ENCODE peak calls at places on chromosomes 12 and 14, in four cellular contexts. Q, A, C and H are unnamed samples.
A peak's percentile ranks its signal among the peaks of the same experiment; 100 is the strongest.

GRCh38 chr12:106954462-106955376 is 988 bp upstream of the TMEM263 start:
- DNase-seq in Q (no peak), A (no peak), C (peak; percentile 50), H (no peak)

GRCh38 chr12:48788852-48789775 is at the start of gene ADCY6:
- DNase-seq in Q (no peak), A (peak; percentile 67), C (peak; percentile 29), H (peak; percentile 72)

GRCh38 chr12:129076466-129077325 is 223.4 kb downstream of the GLT1D1 start:
- DNase-seq in Q (no peak), A (no peak), C (no peak), H (no peak)

GRCh38 chr14:52241102-52241793 is 26.2 kb upstream of the PTGDR start:
- DNase-seq in Q (no peak), A (no peak), C (no peak), H (no peak)

GRCh38 chr14:56124296-56124695 is 6.1 kb downstream of the PELI2 start:
- DNase-seq in Q (no peak), A (no peak), C (no peak), H (no peak)

GRCh38 chr12:94982456-94982855 is 21.0 kb downstream of the NDUFA12 start:
- DNase-seq in Q (no peak), A (no peak), C (no peak), H (no peak)

GRCh38 chr12:6372403-6373003 is 2.9 kb downstream of the SCNN1A start:
- DNase-seq in Q (no peak), A (peak; percentile 91), C (no peak), H (peak; percentile 94)

GRCh38 chr12:109951751-109952150 is 44.4 kb downstream of the GIT2 start:
- DNase-seq in Q (no peak), A (no peak), C (no peak), H (no peak)

GRCh38 chr14:59098377-59098776 is 90.1 kb upstream of the DAAM1 start:
- DNase-seq in Q (no peak), A (no peak), C (no peak), H (peak; percentile 85)

GRCh38 chr12:59946635-59947034 is 350.8 kb downstream of the SLC16A7 start:
- DNase-seq in Q (no peak), A (no peak), C (no peak), H (no peak)

GRCh38 chr12:88052686-88053085 is 23.5 kb upstream of the C12orf50 start:
- DNase-seq in Q (no peak), A (peak; percentile 30), C (peak; percentile 19), H (no peak)

GRCh38 chr12:81610955-81611889 is 147.9 kb downstream of the PPFIA2 start:
- DNase-seq in Q (no peak), A (peak; percentile 28), C (no peak), H (peak; percentile 3)

GRCh38 chr12:9741726-9742125 is 8.8 kb upstream of the CLECL1 start:
- DNase-seq in Q (peak; percentile 89), A (no peak), C (no peak), H (no peak)

GRCh38 chr14:25103261-25103660 is 53.3 kb upstream of the STXBP6 start:
- DNase-seq in Q (no peak), A (no peak), C (no peak), H (no peak)

GRCh38 chr14:50955373-50956043 is 11.2 kb upstream of the PYGL start:
- DNase-seq in Q (no peak), A (peak; percentile 82), C (peak; percentile 78), H (peak; percentile 98)

GRCh38 chr12:113407931-113408585 is 4.4 kb upstream of the SDS start:
- DNase-seq in Q (no peak), A (no peak), C (no peak), H (no peak)

GRCh38 chr12:45355750-45356149 is 139.9 kb downstream of the ANO6 start:
- DNase-seq in Q (no peak), A (no peak), C (peak; percentile 29), H (peak; percentile 13)

GRCh38 chr14:68535404-68536024 is 257.4 kb downstream of the ZFP36L1 start:
- DNase-seq in Q (no peak), A (no peak), C (no peak), H (peak; percentile 75)

GRCh38 chr14:65101631-65102440 is 481 bp downstream of the MAX start:
- DNase-seq in Q (no peak), A (no peak), C (no peak), H (no peak)

GRCh38 chr14:52220924-52221802 is 46.3 kb upstream of the PTGDR start:
- DNase-seq in Q (no peak), A (no peak), C (no peak), H (no peak)

GRCh38 chr12:71004578-71004977 is 84.0 kb upstream of the PTPRR start:
- DNase-seq in Q (no peak), A (no peak), C (no peak), H (no peak)

GRCh38 chr12:109581856-109582255 is 8.3 kb downstream of the MVK start:
- DNase-seq in Q (no peak), A (no peak), C (no peak), H (no peak)

GRCh38 chr14:22547309-22547947 is 41.6 kb downstream of the DAD1 start:
- DNase-seq in Q (no peak), A (no peak), C (no peak), H (no peak)

GRCh38 chr14:89540830-89541470 is 123.9 kb upstream of the FOXN3 start:
- DNase-seq in Q (no peak), A (no peak), C (no peak), H (peak; percentile 21)

GRCh38 chr12:8622681-8623080 is 10.0 kb upstream of the AICDA start:
- DNase-seq in Q (no peak), A (no peak), C (no peak), H (no peak)

GRCh38 chr14:102226356-102227125 is 78.4 kb downstream of the MOK start:
- DNase-seq in Q (no peak), A (no peak), C (no peak), H (no peak)
- TF ChIP-seq CHD4 in Q (no peak), A (no peak), C (no peak), H (no peak)

DNA sequence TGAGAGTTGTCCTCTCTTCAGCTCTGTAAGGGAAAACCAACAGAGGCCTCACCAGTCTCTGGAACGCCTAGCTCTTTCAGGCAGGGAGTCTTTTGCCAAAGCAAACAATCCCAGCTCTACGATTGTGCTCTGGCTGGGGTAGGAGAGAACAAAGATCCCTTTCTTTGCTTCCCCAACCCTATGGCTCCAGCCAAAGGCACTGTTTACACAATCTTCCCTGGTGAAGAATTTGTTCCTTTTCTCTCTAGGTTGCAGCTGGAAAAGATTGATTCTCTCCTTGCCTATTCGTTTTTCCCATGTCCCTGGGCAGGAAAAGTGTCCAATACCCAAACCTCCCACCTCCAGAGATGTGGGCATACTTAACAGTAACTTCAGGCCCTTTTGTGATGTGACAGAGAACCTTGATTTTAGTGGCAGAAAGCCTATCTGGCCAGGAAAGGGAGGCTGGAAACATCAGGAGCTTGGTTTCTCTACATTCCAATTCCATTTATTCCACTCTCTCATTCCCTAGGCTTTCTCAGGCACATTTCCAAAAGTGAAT is 16.8 kb downstream of the ATP5MC2 start:
- DNase-seq in Q (no peak), A (peak; percentile 96), C (no peak), H (peak; percentile 25)
- TF ChIP-seq SMC3 in Q (no peak), A (peak; percentile 21), C (no peak), H (no peak)

GRCh38 chr12:52020126-52020525 is 13.4 kb downstream of the TAMALIN start:
- DNase-seq in Q (no peak), A (no peak), C (no peak), H (no peak)

GRCh38 chr12:52023976-52024688 is 17.4 kb downstream of the TAMALIN start:
- DNase-seq in Q (no peak), A (no peak), C (no peak), H (no peak)

GRCh38 chr12:52023182-52023975 is 16.6 kb downstream of the TAMALIN start:
- DNase-seq in Q (no peak), A (peak; percentile 59), C (peak; percentile 94), H (peak; percentile 95)

GRCh38 chr12:52020539-52021336 is 14.0 kb downstream of the TAMALIN start:
- DNase-seq in Q (no peak), A (peak; percentile 48), C (peak; percentile 79), H (peak; percentile 67)

DNA sequence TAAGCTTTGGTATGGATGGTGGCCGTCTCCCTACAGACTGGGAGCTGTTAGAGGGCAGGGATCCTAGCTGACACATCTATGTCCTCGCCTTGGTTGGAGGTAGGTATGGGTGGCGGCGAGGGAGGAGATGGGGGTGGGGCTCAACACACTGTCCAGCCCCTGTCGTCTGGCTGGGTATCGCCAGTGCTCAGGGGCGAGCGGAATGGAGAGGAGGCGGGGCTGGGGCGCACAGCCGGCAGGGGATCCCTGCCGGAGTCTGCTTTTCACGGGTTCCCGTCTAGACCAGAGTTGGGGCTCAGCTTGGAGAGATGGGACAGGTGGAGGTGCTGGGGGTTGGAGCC is 16.1 kb downstream of the TAMALIN start:
- DNase-seq in Q (no peak), A (peak; percentile 36), C (peak; percentile 51), H (peak; percentile 83)
- TF ChIP-seq CHD4 in Q (no peak), A (no peak), C (no peak), H (no peak)

GRCh38 chr12:97142737-97143450 is 235.8 kb downstream of the NEDD1 start:
- DNase-seq in Q (no peak), A (no peak), C (no peak), H (no peak)
- TF ChIP-seq SMC3 in Q (no peak), A (no peak), C (no peak), H (no peak)

GRCh38 chr12:14802961-14803829 is at the start of the genes C12orf60 and WBP11:
- DNase-seq in Q (peak; percentile 98), A (peak; percentile 99), C (peak; percentile 90), H (peak; percentile 99)
- TF ChIP-seq CHD4 in Q (no peak), A (no peak), C (no peak), H (no peak)

GRCh38 chr12:108017658-108018057 is 111.4 kb upstream of the WSCD2 start:
- DNase-seq in Q (no peak), A (no peak), C (no peak), H (no peak)
- TF ChIP-seq SMC3 in Q (no peak), A (no peak), C (no peak), H (no peak)

GRCh38 chr14:53306267-53306721 is 153.2 kb upstream of the DDHD1 start:
- DNase-seq in Q (no peak), A (peak; percentile 19), C (peak; percentile 35), H (peak; percentile 47)
- TF ChIP-seq CHD4 in Q (no peak), A (no peak), C (no peak), H (no peak)

DNA sequence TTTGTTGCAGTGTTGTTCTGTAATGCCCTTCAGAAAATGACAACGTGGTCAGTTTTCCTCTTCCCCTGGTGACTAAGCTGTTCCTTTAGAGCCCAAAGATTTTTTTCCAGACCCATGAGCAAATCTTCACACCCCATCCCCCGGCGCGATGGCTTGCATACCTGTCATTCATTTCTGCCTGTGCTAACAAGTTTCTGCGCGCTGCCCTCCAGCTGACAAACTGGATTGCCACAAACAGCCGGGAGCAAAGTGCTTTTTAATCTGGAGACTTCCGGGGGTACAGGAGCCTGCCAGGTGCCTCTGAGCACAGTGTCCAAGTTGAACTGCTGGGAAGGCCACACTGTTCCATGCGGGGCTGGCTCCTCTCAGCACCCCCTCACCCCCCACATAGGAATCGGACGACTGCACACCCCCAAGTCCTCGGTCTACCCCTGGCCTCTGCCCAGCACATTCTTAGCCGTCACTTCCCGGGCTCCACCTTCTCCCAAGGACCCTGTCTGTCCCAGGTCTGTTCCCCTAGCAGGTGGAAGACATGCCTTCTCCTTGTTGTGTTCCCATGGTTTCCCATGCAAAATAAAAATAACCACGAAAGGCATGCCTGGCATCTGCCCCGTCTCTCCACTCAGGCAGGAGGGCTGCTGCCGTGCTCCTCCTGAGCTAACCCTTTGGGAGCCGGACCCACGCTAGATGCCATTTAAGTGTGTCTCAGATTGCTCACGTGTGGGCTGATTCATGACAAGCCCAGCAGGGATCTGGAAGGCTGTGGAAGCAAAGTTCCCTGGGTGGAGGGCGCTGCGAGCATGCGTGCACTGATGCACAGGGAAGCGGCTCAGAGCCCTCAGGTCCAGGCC is 14.1 kb downstream of the RILPL1 start:
- DNase-seq in Q (no peak), A (peak; percentile 84), C (no peak), H (peak; percentile 31)
- TF ChIP-seq SMC3 in Q (no peak), A (peak; percentile 3), C (no peak), H (no peak)